ENCODE peak calls at places on chromosomes 12 and 14, in nine cellular contexts. Q, Z, B, C, D, K, I, R and E are unnamed samples.

GRCh38 chr14:53758141-53758540 is 198.5 kb downstream of the BMP4 start:
- DNase-seq in B (no peak), I (no peak), D (no peak), Q (no peak), C (no peak), K (no peak), Z (no peak), R (no peak), E (no peak)

GRCh38 chr12:88574278-88574677 is 6.0 kb downstream of the KITLG start:
- DNase-seq in C (no peak), R (no peak), B (no peak), I (no peak), Z (no peak), D (no peak), Q (no peak), K (no peak), E (peak)

GRCh38 chr12:38523920-38524319 is 207.3 kb downstream of the ALG10B start:
- DNase-seq in B (no peak), R (no peak), C (no peak), K (no peak), Q (no peak), Z (no peak), D (no peak), I (no peak), E (no peak)

GRCh38 chr12:108804361-108804949 is 52.9 kb downstream of the SSH1 start:
- DNase-seq in I (no peak), C (peak), Z (no peak), D (peak), Q (no peak), B (no peak), K (no peak), R (no peak), E (peak)

GRCh38 chr14:101991336-101991735 is 27.0 kb downstream of the DYNC1H1 start:
- DNase-seq in I (no peak), Z (no peak), R (no peak), C (no peak), Q (no peak), D (no peak), K (no peak), B (no peak), E (no peak)

GRCh38 chr12:107511292-107511691 is 174.3 kb upstream of the PWP1 start:
- DNase-seq in R (no peak), I (no peak), Z (no peak), B (no peak), D (no peak), C (peak), Q (no peak), K (no peak), E (peak)

GRCh38 chr12:119693006-119693405 is 25.1 kb downstream of the PRKAB1 start:
- DNase-seq in Z (no peak), Q (no peak), K (no peak), R (no peak), D (no peak), I (peak), C (peak), B (no peak), E (peak)

GRCh38 chr12:25716842-25717241 is 163.8 kb upstream of the LMNTD1 start:
- DNase-seq in I (peak), Q (no peak), B (no peak), C (no peak), Z (no peak), R (no peak), K (no peak), D (no peak), E (peak)

GRCh38 chr14:103546651-103547454 is 15.6 kb downstream of the BAG5 start:
- DNase-seq in B (peak), I (peak), D (peak), Q (peak), Z (peak), C (peak), R (peak), K (peak), E (peak)

GRCh38 chr12:95634622-95635621 is 83.6 kb upstream of the USP44 start:
- DNase-seq in Z (no peak), C (no peak), D (peak), K (no peak), Q (no peak), B (no peak), I (peak), R (no peak), E (no peak)

GRCh38 chr12:75481013-75481705 is 604 bp downstream of the GLIPR1 start:
- DNase-seq in B (no peak), Q (no peak), K (no peak), I (peak), D (no peak), R (no peak), Z (no peak), C (peak), E (peak)

GRCh38 chr14:54652188-54652889 is 85.4 kb downstream of the SAMD4A start:
- DNase-seq in B (no peak), C (peak), D (peak), I (peak), Q (no peak), K (no peak), R (no peak), Z (no peak), E (peak)

GRCh38 chr14:68891851-68892660 is 87.0 kb downstream of the ACTN1 start:
- DNase-seq in Z (no peak), Q (no peak), D (no peak), I (peak), K (no peak), C (peak), R (no peak), B (no peak), E (peak)

GRCh38 chr12:12883369-12884001 is 7.9 kb upstream of the GPRC5A start:
- DNase-seq in K (no peak), R (no peak), C (peak), B (no peak), Q (no peak), Z (no peak), D (no peak), I (peak), E (peak)

GRCh38 chr12:10466311-10466710 is 13.1 kb upstream of the KLRC1 start:
- DNase-seq in R (no peak), K (no peak), I (no peak), C (no peak), D (no peak), Z (no peak), Q (no peak), B (no peak), E (no peak)

GRCh38 chr12:56716458-56716857 is 8.6 kb downstream of the NACA start:
- DNase-seq in D (no peak), B (no peak), K (no peak), Z (peak), R (no peak), Q (no peak), C (no peak), I (no peak), E (no peak)

GRCh38 chr12:19988457-19988856 is 379.9 kb upstream of the PDE3A start:
- DNase-seq in I (no peak), R (no peak), D (no peak), Q (no peak), K (no peak), B (no peak), Z (no peak), C (peak), E (peak)

GRCh38 chr14:98946995-98947394 is 325.0 kb downstream of the BCL11B start:
- DNase-seq in K (no peak), Z (no peak), I (no peak), Q (peak), R (no peak), D (no peak), B (no peak), C (peak), E (peak)

GRCh38 chr14:65211341-65211987 is 109.1 kb upstream of the MAX start:
- DNase-seq in R (no peak), Q (no peak), B (no peak), D (no peak), Z (no peak), K (no peak), I (peak), C (peak), E (peak)

GRCh38 chr14:23297096-23297495 is 5.6 kb downstream of the PPP1R3E start:
- DNase-seq in B (no peak), K (no peak), Q (peak), C (no peak), I (no peak), D (no peak), R (no peak), Z (no peak), E (no peak)

GRCh38 chr12:109530301-109530685 is 43.0 kb downstream of the MMAB start:
- DNase-seq in C (no peak), D (no peak), Q (no peak), Z (no peak), R (no peak), K (no peak), B (no peak), I (no peak), E (no peak)

GRCh38 chr14:71491925-71492324 is 440.3 kb upstream of the RGS6 start:
- DNase-seq in B (no peak), K (no peak), C (peak), D (no peak), Z (no peak), I (no peak), Q (no peak), R (no peak), E (peak)

GRCh38 chr12:44571031-44571550 is 305.0 kb downstream of the NELL2 start:
- DNase-seq in B (no peak), D (no peak), K (no peak), R (no peak), Q (no peak), I (no peak), C (no peak), Z (no peak), E (no peak)

GRCh38 chr14:89598548-89599186 is 181.6 kb upstream of the FOXN3 start:
- DNase-seq in Q (no peak), R (no peak), D (no peak), K (no peak), C (no peak), B (no peak), Z (no peak), I (peak), E (peak)

GRCh38 chr12:10366875-10367274 is 23.0 kb downstream of the KLRK1 start:
- DNase-seq in R (no peak), D (no peak), K (no peak), Z (no peak), B (no peak), I (peak), Q (no peak), C (peak), E (peak)

GRCh38 chr14:101251812-101252442 is 309.4 kb upstream of the DIO3 start:
- DNase-seq in I (no peak), B (no peak), D (no peak), C (no peak), K (no peak), R (no peak), Q (peak), Z (no peak), E (no peak)

GRCh38 chr12:94165152-94165551 is 16.8 kb downstream of the PLXNC1 start:
- DNase-seq in B (no peak), I (no peak), Q (no peak), Z (no peak), C (no peak), D (no peak), K (no peak), R (no peak), E (no peak)

GRCh38 chr12:52331833-52332232 is 10.6 kb upstream of the KRT83 start:
- DNase-seq in R (no peak), C (no peak), Z (no peak), Q (no peak), B (no peak), D (no peak), K (no peak), I (no peak), E (no peak)

GRCh38 chr12:18923721-18924120 is 185.8 kb downstream of the CAPZA3 start:
- DNase-seq in B (no peak), D (no peak), Z (no peak), C (no peak), I (no peak), R (no peak), K (no peak), Q (no peak), E (no peak)